ENCODE peak calls at places on chromosomes 1 and 21, in eight cellular contexts. N is fibroblast of lung; O is IMR-90; P is CD8-positive, alpha-beta T cell; S is AG09309; G is H1; C is right lobe of liver; F is astrocyte of the spinal cord. H is an unnamed sample.
A peak's percentile ranks its signal among the peaks of the same experiment; 100 is the strongest.

GRCh38 chr1:59041878-59042277 is 255.0 kb upstream of the FGGY start:
- DNase-seq in F (no peak), S (no peak), P (no peak), O (peak; percentile 45), N (peak; percentile 39), G (no peak), C (no peak), H (no peak)

GRCh38 chr1:41526956-41527561 is 42.6 kb upstream of the EDN2 start:
- DNase-seq in P (no peak), C (peak; percentile 2), S (no peak), O (no peak), N (no peak), F (no peak), G (no peak), H (no peak)

GRCh38 chr1:181651276-181651675 is 168.0 kb downstream of the CACNA1E start:
- DNase-seq in G (no peak), C (no peak), O (no peak), N (no peak), F (no peak), S (no peak), P (no peak), H (no peak)

GRCh38 chr1:167517535-167518330 is 596 bp downstream of the CD247 start:
- DNase-seq in S (no peak), P (peak; percentile 56), O (no peak), N (no peak), G (peak; percentile 43), F (no peak), C (no peak), H (no peak)

GRCh38 chr1:11918779-11919519 is 7.3 kb downstream of the KIAA2013 start:
- DNase-seq in C (no peak), F (peak; percentile 88), N (peak; percentile 94), G (no peak), S (peak; percentile 62), P (no peak), O (peak; percentile 88), H (no peak)

GRCh38 chr1:221947731-221948130 is 205.8 kb upstream of the DUSP10 start:
- DNase-seq in G (no peak), P (no peak), C (no peak), F (no peak), N (no peak), O (no peak), S (no peak), H (no peak)

GRCh38 chr1:36323636-36324321 is at the start of gene EVA1B:
- DNase-seq in G (peak; percentile 79), F (peak; percentile 87), C (peak; percentile 80), N (peak; percentile 88), P (no peak), O (peak; percentile 82), S (peak; percentile 16), H (no peak)

GRCh38 chr1:229159668-229160544 is 111.0 kb upstream of the RAB4A start:
- DNase-seq in C (no peak), G (no peak), N (no peak), S (no peak), O (no peak), F (no peak), P (no peak), H (no peak)

GRCh38 chr21:26918318-26919065 is 48.4 kb downstream of the ADAMTS5 start:
- DNase-seq in C (no peak), G (no peak), N (peak; percentile 15), S (peak; percentile 25), O (peak; percentile 89), F (peak; percentile 9), P (no peak), H (no peak)

GRCh38 chr1:208475951-208476824 is 232.0 kb upstream of the PLXNA2 start:
- DNase-seq in P (no peak), N (peak; percentile 6), O (no peak), G (peak; percentile 50), C (peak; percentile 32), F (peak; percentile 15), S (no peak), H (no peak)

DNA sequence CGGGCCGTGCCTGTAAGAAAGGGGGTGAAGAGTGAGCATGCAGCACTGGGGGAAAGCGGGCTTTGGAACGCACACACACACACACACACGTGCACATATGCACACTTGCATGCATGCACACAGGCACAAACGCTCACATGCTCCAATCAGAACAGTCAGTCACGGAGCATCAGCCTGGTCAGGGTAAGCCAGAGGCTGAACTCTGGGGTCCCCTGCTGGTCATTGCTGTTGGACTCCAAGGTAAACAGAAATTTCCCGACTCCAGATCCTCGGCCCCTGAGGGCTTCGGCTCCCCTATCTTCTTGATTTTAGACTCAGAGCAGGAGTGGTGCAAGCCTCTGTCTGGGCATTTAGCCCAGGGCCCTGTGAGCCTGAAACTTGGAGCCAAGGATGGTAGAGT is 54.2 kb downstream of the SYT2 start:
- DNase-seq in N (no peak), F (no peak), O (peak; percentile 8), S (no peak), G (peak; percentile 59), C (no peak), P (no peak), H (no peak)
- TF ChIP-seq CTCF in N (peak; percentile 18), F (peak; percentile 25), O (peak; percentile 35), S (peak; percentile 12), G (peak; percentile 72), C (no peak), P (no peak), H (peak; percentile 5)

GRCh38 chr1:45456531-45456930 is 34.4 kb downstream of the TESK2 start:
- DNase-seq in N (no peak), P (no peak), C (no peak), G (no peak), F (no peak), S (no peak), O (peak; percentile 12), H (no peak)

GRCh38 chr1:45454464-45454863 is 36.5 kb downstream of the TESK2 start:
- DNase-seq in C (no peak), P (no peak), G (no peak), F (no peak), S (no peak), O (no peak), N (no peak), H (no peak)

GRCh38 chr1:45455162-45455561 is 35.8 kb downstream of the TESK2 start:
- DNase-seq in G (no peak), S (no peak), C (no peak), N (no peak), O (peak; percentile 8), P (no peak), F (no peak), H (no peak)

GRCh38 chr1:45458894-45459293 is 32.1 kb downstream of the TESK2 start:
- DNase-seq in G (no peak), F (no peak), N (no peak), P (no peak), S (no peak), C (no peak), O (no peak), H (no peak)
- TF ChIP-seq CTCF in G (no peak), F (no peak), N (no peak), P (no peak), S (no peak), C (no peak), O (no peak), H (no peak)

DNA sequence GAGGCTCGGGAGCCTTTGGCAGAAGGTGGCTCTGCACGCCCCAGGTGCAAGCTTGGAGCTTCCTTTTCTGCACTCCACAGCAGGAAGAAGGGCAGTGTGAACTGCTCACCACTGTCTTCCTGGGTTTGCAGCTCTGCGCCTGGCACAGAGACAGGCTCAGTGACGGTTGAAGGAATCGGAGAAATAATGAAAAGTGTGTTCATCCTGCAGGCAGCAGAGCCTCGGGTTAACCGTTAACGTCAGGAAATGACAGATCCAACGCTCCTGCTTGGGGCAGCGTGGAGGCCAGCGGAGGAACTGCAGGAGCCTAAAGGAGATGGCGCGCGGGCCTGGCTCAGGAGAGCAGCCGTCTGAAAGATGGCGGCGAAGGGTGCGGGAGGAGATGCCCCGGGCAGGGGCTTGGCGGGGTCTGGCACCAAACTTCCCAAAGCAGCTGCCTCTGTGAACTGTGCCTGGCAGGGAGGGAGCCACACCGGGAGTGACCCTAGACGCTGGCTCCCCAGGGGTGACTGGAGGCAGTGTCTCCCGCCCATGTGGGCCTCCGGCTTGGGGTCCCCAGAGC is 10.9 kb upstream of the SAMD11 start:
- DNase-seq in F (no peak), P (no peak), G (peak; percentile 63), S (no peak), O (no peak), C (peak; percentile 23), N (peak; percentile 40), H (no peak)
- TF ChIP-seq CTCF in F (peak; percentile 35), P (no peak), G (peak; percentile 18), S (peak; percentile 13), O (no peak), C (no peak), N (no peak), H (no peak)

GRCh38 chr1:209646558-209646957 is 5.7 kb downstream of the LAMB3 start:
- DNase-seq in C (no peak), G (no peak), S (no peak), F (peak; percentile 58), P (no peak), O (peak; percentile 63), N (peak; percentile 73), H (no peak)
- TF ChIP-seq CTCF in C (peak; percentile 14), G (peak; percentile 63), S (peak; percentile 53), F (peak; percentile 52), P (no peak), O (peak; percentile 33), N (peak; percentile 41), H (peak; percentile 2)

GRCh38 chr1:30719406-30720270 is 3.7 kb downstream of the MATN1 start:
- DNase-seq in S (no peak), N (peak; percentile 40), C (no peak), P (no peak), O (peak; percentile 50), G (no peak), F (no peak), H (no peak)
- TF ChIP-seq CTCF in S (no peak), N (no peak), C (no peak), P (peak; percentile 94), O (no peak), G (peak; percentile 95), F (no peak), H (no peak)